ENCODE peak calls at places on chromosome 4, in four cellular contexts. One of them, this sample, is unnamed.

GRCh38 chr4:40264995-40265909 is 68.4 kb downstream of the RHOH start:
- DNase-seq in HepG2: no peak
- DNase-seq in K562: peak; percentile 85
- DNase-seq in HCT116: no peak
- DNase-seq in this sample: no peak

GRCh38 chr4:26858035-26858918 is 2.4 kb upstream of the STIM2 start:
- DNase-seq in K562: peak; percentile 32
- DNase-seq in HCT116: no peak
- DNase-seq in HepG2: no peak
- DNase-seq in this sample: no peak

GRCh38 chr4:82268050-82268825 is 105.6 kb downstream of the HNRNPD start:
- DNase-seq in K562: peak; percentile 59
- DNase-seq in HepG2: peak; percentile 51
- DNase-seq in HCT116: peak; percentile 29
- DNase-seq in this sample: peak; percentile 35

GRCh38 chr4:167614866-167615265 is 380.6 kb upstream of the SPOCK3 start:
- DNase-seq in HepG2: no peak
- DNase-seq in K562: no peak
- DNase-seq in HCT116: no peak
- DNase-seq in this sample: no peak

GRCh38 chr4:73776363-73776762 is 36.0 kb downstream of the CXCL8 start:
- DNase-seq in K562: peak; percentile 65
- DNase-seq in HepG2: peak; percentile 16
- DNase-seq in HCT116: no peak
- DNase-seq in this sample: peak; percentile 2

GRCh38 chr4:143617994-143618679 is 82.3 kb downstream of the FREM3 start:
- DNase-seq in HCT116: no peak
- DNase-seq in HepG2: no peak
- DNase-seq in K562: no peak
- DNase-seq in this sample: no peak

GRCh38 chr4:4427478-4427870 is 40.6 kb downstream of the NSG1 start:
- DNase-seq in HepG2: no peak
- DNase-seq in K562: no peak
- DNase-seq in HCT116: peak; percentile 47
- DNase-seq in this sample: no peak

GRCh38 chr4:98473046-98473445 is 185.4 kb downstream of the TSPAN5 start:
- DNase-seq in HCT116: no peak
- DNase-seq in HepG2: no peak
- DNase-seq in K562: no peak
- DNase-seq in this sample: no peak

GRCh38 chr4:13584481-13584880 is 40.2 kb upstream of the NKX3-2 start:
- DNase-seq in K562: no peak
- DNase-seq in HepG2: no peak
- DNase-seq in HCT116: no peak
- DNase-seq in this sample: no peak

GRCh38 chr4:26287748-26288147 is 33.1 kb upstream of the RBPJ start:
- DNase-seq in HepG2: no peak
- DNase-seq in K562: no peak
- DNase-seq in HCT116: no peak
- DNase-seq in this sample: no peak

GRCh38 chr4:148845609-148846008 is 403.4 kb upstream of the NR3C2 start:
- DNase-seq in K562: no peak
- DNase-seq in HepG2: no peak
- DNase-seq in HCT116: no peak
- DNase-seq in this sample: no peak

GRCh38 chr4:128820631-128821119 is 11.2 kb downstream of the JADE1 start:
- DNase-seq in K562: no peak
- DNase-seq in HepG2: no peak
- DNase-seq in HCT116: no peak
- DNase-seq in this sample: no peak

GRCh38 chr4:107999932-108000539 is 10.3 kb downstream of the HADH start:
- DNase-seq in HepG2: no peak
- DNase-seq in HCT116: no peak
- DNase-seq in K562: no peak
- DNase-seq in this sample: no peak

GRCh38 chr4:128288689-128289106 is 1.1 kb upstream of the PGRMC2 start:
- DNase-seq in K562: peak; percentile 65
- DNase-seq in HCT116: no peak
- DNase-seq in HepG2: no peak
- DNase-seq in this sample: no peak

GRCh38 chr4:47219586-47219985 is 188.2 kb downstream of the GABRB1 start:
- DNase-seq in K562: no peak
- DNase-seq in HepG2: no peak
- DNase-seq in HCT116: no peak
- DNase-seq in this sample: no peak

GRCh38 chr4:164977243-164978164 is at the start of gene TRIM61:
- DNase-seq in K562: peak; percentile 26
- DNase-seq in HepG2: no peak
- DNase-seq in HCT116: no peak
- DNase-seq in this sample: no peak

GRCh38 chr4:182913621-182914020 is 3.6 kb downstream of the DCTD start:
- DNase-seq in K562: no peak
- DNase-seq in HepG2: no peak
- DNase-seq in HCT116: no peak
- DNase-seq in this sample: no peak

GRCh38 chr4:127782275-127783025 is at the start of gene HSPA4L:
- DNase-seq in K562: no peak
- DNase-seq in HCT116: peak; percentile 63
- DNase-seq in HepG2: peak; percentile 68
- DNase-seq in this sample: peak; percentile 65

GRCh38 chr4:173699841-173700475 is 169.9 kb upstream of the HAND2 start:
- DNase-seq in HepG2: no peak
- DNase-seq in K562: no peak
- DNase-seq in HCT116: no peak
- DNase-seq in this sample: no peak

GRCh38 chr4:33924239-33924638 is 2320.1 kb downstream of the ARAP2 start:
- DNase-seq in K562: peak; percentile 7
- DNase-seq in HepG2: no peak
- DNase-seq in HCT116: peak; percentile 82
- DNase-seq in this sample: no peak

GRCh38 chr4:42824278-42824977 is 68.1 kb upstream of the GRXCR1 start:
- DNase-seq in HepG2: peak; percentile 44
- DNase-seq in HCT116: no peak
- DNase-seq in K562: no peak
- DNase-seq in this sample: no peak

GRCh38 chr4:146978641-146979040 is 33.0 kb upstream of the TTC29 start:
- DNase-seq in K562: no peak
- DNase-seq in HepG2: no peak
- DNase-seq in HCT116: no peak
- DNase-seq in this sample: no peak

GRCh38 chr4:5661237-5661636 is 47.1 kb downstream of the EVC2 start:
- DNase-seq in HCT116: no peak
- DNase-seq in HepG2: no peak
- DNase-seq in K562: no peak
- DNase-seq in this sample: no peak

GRCh38 chr4:125572601-125573000 is 257.8 kb downstream of the FAT4 start:
- DNase-seq in HepG2: no peak
- DNase-seq in HCT116: no peak
- DNase-seq in K562: no peak
- DNase-seq in this sample: no peak

GRCh38 chr4:148935179-148935578 is 493.0 kb upstream of the NR3C2 start:
- DNase-seq in HCT116: no peak
- DNase-seq in HepG2: no peak
- DNase-seq in K562: no peak
- DNase-seq in this sample: no peak

GRCh38 chr4:147118523-147118922 is 172.9 kb upstream of the TTC29 start:
- DNase-seq in HepG2: no peak
- DNase-seq in K562: no peak
- DNase-seq in HCT116: no peak
- DNase-seq in this sample: no peak

GRCh38 chr4:122700178-122700725 is 32.3 kb upstream of the BBS12 start:
- DNase-seq in HCT116: peak; percentile 18
- DNase-seq in K562: peak; percentile 92
- DNase-seq in HepG2: peak; percentile 12
- DNase-seq in this sample: no peak

GRCh38 chr4:78666830-78667258 is 109.3 kb upstream of the BMP2K start:
- DNase-seq in HCT116: no peak
- DNase-seq in HepG2: no peak
- DNase-seq in K562: no peak
- DNase-seq in this sample: no peak

GRCh38 chr4:56320293-56320692 is 67.0 kb downstream of the AASDH start:
- DNase-seq in K562: no peak
- DNase-seq in HCT116: no peak
- DNase-seq in HepG2: no peak
- DNase-seq in this sample: no peak

GRCh38 chr4:61094854-61095598 is 105.1 kb upstream of the ADGRL3 start:
- DNase-seq in K562: no peak
- DNase-seq in HepG2: no peak
- DNase-seq in HCT116: no peak
- DNase-seq in this sample: no peak

GRCh38 chr4:99815597-99816011 is 1.0 kb upstream of the DAPP1 start:
- DNase-seq in K562: no peak
- DNase-seq in HCT116: peak; percentile 78
- DNase-seq in HepG2: peak; percentile 20
- DNase-seq in this sample: no peak

GRCh38 chr4:178632415-178632814 is 1190.2 kb upstream of the AGA start:
- DNase-seq in K562: no peak
- DNase-seq in HepG2: no peak
- DNase-seq in HCT116: no peak
- DNase-seq in this sample: no peak

GRCh38 chr4:77194989-77195388 is 38.0 kb downstream of the CCNG2 start:
- DNase-seq in K562: no peak
- DNase-seq in HCT116: no peak
- DNase-seq in HepG2: no peak
- DNase-seq in this sample: no peak

GRCh38 chr4:72171761-72172160 is 140.0 kb downstream of the NPFFR2 start:
- DNase-seq in HepG2: no peak
- DNase-seq in K562: no peak
- DNase-seq in HCT116: no peak
- DNase-seq in this sample: no peak

GRCh38 chr4:84263415-84263814 is 235.7 kb downstream of the NKX6-1 start:
- DNase-seq in K562: no peak
- DNase-seq in HCT116: no peak
- DNase-seq in HepG2: no peak
- DNase-seq in this sample: no peak

GRCh38 chr4:153538408-153539057 is 72.4 kb downstream of the TMEM131L start:
- DNase-seq in K562: no peak
- DNase-seq in HepG2: no peak
- DNase-seq in HCT116: no peak
- DNase-seq in this sample: no peak

DNA sequence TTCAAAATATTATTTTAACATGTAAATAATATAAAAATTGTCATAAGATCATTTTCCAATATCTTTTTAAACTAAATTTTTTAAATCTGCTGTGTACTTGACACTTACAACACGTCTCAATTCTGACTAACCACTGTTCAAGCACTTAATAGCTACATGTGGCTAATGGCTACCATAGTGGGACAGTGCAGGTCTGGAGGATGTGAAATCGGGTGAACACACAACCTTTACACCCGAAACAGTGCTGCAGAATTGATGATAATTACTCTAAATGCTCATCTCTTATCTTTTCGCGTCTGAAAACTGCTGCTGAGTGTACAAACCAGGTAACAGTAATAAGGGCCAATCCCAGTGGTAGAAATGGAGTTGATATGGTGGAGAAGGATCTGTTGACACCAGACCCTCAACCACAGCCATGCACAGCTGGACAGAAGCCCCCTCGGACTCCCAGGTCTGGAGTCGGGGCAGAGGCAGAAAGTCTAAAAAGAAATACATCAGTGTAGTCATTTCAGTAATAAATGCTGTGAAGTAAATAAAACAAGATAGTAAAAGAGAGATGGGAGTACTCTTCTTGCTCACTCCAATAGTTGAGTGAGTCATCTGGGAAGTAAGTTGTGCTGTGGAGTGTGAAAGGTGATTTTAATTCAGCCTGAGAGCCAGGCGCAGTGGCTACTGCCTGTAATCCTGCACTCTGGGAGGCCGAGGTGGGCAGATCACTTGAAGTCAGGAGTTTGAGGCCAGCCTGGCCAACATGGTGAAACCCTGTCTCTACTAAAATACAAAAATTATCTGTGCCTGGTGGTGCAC is 150.0 kb downstream of the CBR4 start:
- DNase-seq in K562: no peak
- DNase-seq in HCT116: no peak
- DNase-seq in HepG2: no peak
- DNase-seq in this sample: no peak
- TF ChIP-seq TCF7L2 in K562: no peak
- TF ChIP-seq TCF7L2 in HCT116: no peak
- TF ChIP-seq TCF7L2 in HepG2: no peak
- TF ChIP-seq TCF7L2 in this sample: no peak

DNA sequence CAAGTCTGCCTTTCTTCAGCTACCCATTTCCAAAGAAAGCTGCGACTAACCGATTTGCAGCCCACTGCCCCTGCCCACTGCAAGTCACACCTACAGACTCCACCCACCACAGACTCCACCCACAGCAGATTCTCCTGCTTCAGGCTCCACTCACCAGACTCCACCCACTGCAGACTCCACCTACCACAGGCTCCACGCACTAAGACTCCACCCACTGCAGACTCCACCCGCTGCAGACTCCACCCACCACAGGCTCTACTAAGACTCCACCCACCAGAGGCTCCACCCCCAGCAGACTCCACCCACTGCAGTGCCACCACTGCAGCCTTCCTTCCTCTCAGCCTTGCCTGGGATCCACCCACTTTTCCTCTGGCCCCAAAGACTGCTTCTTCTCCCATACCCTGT is 41.3 kb downstream of the ABLIM2 start:
- DNase-seq in HCT116: peak; percentile 74
- DNase-seq in K562: peak; percentile 71
- DNase-seq in HepG2: peak; percentile 12
- DNase-seq in this sample: no peak
- TF ChIP-seq TCF7L2 in HCT116: no peak
- TF ChIP-seq TCF7L2 in K562: no peak
- TF ChIP-seq TCF7L2 in HepG2: no peak
- TF ChIP-seq TCF7L2 in this sample: no peak

DNA sequence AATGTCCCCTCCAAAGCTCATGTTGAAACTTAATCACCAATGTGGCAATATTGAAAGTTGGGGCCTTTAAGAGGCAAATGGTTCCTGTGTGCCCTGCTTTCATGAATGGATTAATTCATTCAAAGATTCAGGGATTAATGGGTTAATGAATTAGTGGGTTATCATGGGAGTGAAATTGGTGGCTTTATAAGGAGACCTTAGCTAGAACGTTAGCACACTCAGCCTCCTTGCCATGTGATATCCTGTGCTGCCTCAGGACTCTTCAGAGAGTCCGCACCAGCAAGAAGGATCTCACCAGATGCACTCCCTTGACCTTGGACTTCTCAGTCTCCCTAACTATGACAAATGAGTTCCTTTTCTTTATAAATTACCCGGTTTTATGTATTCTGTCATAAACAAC is 2.6 kb upstream of the WDR19 start:
- DNase-seq in HepG2: no peak
- DNase-seq in K562: no peak
- DNase-seq in HCT116: no peak
- DNase-seq in this sample: no peak
- TF ChIP-seq TCF7L2 in HepG2: no peak
- TF ChIP-seq TCF7L2 in K562: no peak
- TF ChIP-seq TCF7L2 in HCT116: no peak
- TF ChIP-seq TCF7L2 in this sample: no peak

DNA sequence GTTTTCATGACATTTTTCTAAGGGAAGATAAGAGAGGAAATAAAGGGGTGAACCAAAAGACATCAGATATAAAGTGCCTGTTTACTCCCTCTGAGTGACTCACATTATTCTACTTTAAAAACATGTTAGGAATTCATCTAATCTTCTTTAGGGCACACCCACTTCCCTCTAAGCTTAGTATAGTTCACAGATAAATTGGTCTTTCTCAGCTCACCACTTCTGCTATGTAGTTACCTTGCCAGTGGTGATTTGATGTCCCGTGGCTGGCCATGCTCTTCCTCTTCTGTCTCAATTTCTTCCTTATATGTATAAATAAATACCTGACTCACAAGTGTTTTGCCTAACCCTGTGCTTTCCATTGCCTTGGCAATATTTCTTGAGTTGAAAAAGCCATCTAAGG is 96.8 kb downstream of the PDLIM5 start:
- DNase-seq in HepG2: peak; percentile 71
- DNase-seq in HCT116: peak; percentile 43
- DNase-seq in K562: peak; percentile 69
- DNase-seq in this sample: peak; percentile 24
- TF ChIP-seq TCF7L2 in HepG2: no peak
- TF ChIP-seq TCF7L2 in HCT116: no peak
- TF ChIP-seq TCF7L2 in K562: no peak
- TF ChIP-seq TCF7L2 in this sample: no peak

This sample was measured in Panc1.